ENCODE peak calls at places on chromosomes 1 and 21, in six cellular contexts. U, M, J, B, A and O are unnamed samples.

GRCh38 chr1:157040802-157041201 is 4.7 kb downstream of the ARHGEF11 start:
- DNase-seq in U (no peak), M (peak; percentile 66), J (no peak), B (no peak), A (no peak), O (no peak)

GRCh38 chr1:94339229-94339927 is 78.8 kb upstream of the ABCD3 start:
- DNase-seq in U (no peak), M (no peak), J (no peak), B (no peak), A (no peak), O (no peak)

GRCh38 chr1:56202743-56203142 is 376.6 kb downstream of the PLPP3 start:
- DNase-seq in U (no peak), M (no peak), J (no peak), B (no peak), A (no peak), O (no peak)

GRCh38 chr1:183776731-183777130 is 28.2 kb upstream of the RGL1 start:
- DNase-seq in U (no peak), M (peak; percentile 65), J (no peak), B (no peak), A (no peak), O (no peak)

GRCh38 chr1:206851611-206852010 is 13.8 kb upstream of the IL20 start:
- DNase-seq in U (no peak), M (peak; percentile 53), J (no peak), B (no peak), A (no peak), O (no peak)

GRCh38 chr1:23352096-23352695 is 8.1 kb upstream of the HNRNPR start:
- DNase-seq in U (no peak), M (no peak), J (no peak), B (no peak), A (no peak), O (no peak)

GRCh38 chr1:31064685-31065309 is 720 bp downstream of the PUM1 start:
- DNase-seq in U (peak; percentile 20), M (peak; percentile 44), J (no peak), B (no peak), A (peak; percentile 20), O (peak; percentile 36)

GRCh38 chr1:89953072-89953626 is 41.8 kb upstream of the ZNF326 start:
- DNase-seq in U (peak; percentile 24), M (peak; percentile 77), J (peak; percentile 36), B (peak; percentile 83), A (peak; percentile 17), O (peak; percentile 75)

GRCh38 chr21:37642493-37642892 is 273.8 kb downstream of the KCNJ6 start:
- DNase-seq in U (peak; percentile 3), M (no peak), J (no peak), B (no peak), A (no peak), O (peak; percentile 19)

GRCh38 chr21:46425566-46425965 is 33.1 kb upstream of the DIP2A start:
- DNase-seq in U (peak; percentile 64), M (no peak), J (no peak), B (no peak), A (no peak), O (no peak)

GRCh38 chr1:109484519-109484975 is 842 bp downstream of the ATXN7L2 start:
- DNase-seq in U (no peak), M (no peak), J (no peak), B (no peak), A (no peak), O (no peak)

GRCh38 chr21:41557884-41558283 is 49.9 kb upstream of the TMPRSS2 start:
- DNase-seq in U (no peak), M (no peak), J (no peak), B (no peak), A (peak; percentile 25), O (no peak)

GRCh38 chr1:30043256-30043655 is 680.1 kb downstream of the MATN1 start:
- DNase-seq in U (no peak), M (no peak), J (no peak), B (no peak), A (no peak), O (no peak)

GRCh38 chr1:6805004-6805416 is 19.8 kb downstream of the CAMTA1 start:
- DNase-seq in U (no peak), M (no peak), J (no peak), B (no peak), A (no peak), O (no peak)

GRCh38 chr21:46561448-46562095 is 43.3 kb downstream of the S100B start:
- DNase-seq in U (no peak), M (no peak), J (no peak), B (no peak), A (no peak), O (no peak)

GRCh38 chr1:39332291-39332690 is 127.8 kb downstream of the MACF1 start:
- DNase-seq in U (no peak), M (peak; percentile 4), J (no peak), B (no peak), A (no peak), O (no peak)

GRCh38 chr1:198934901-198935301 is 296.1 kb downstream of the PTPRC start:
- DNase-seq in U (peak; percentile 46), M (no peak), J (no peak), B (peak; percentile 18), A (no peak), O (no peak)

GRCh38 chr1:58883037-58883887 is 99.4 kb upstream of the JUN start:
- DNase-seq in U (no peak), M (peak; percentile 97), J (peak; percentile 85), B (peak; percentile 87), A (peak; percentile 80), O (peak; percentile 33)

GRCh38 chr1:20008391-20008841 is 29.0 kb upstream of the PLA2G2A start:
- DNase-seq in U (no peak), M (peak; percentile 2), J (no peak), B (no peak), A (peak; percentile 45), O (no peak)

GRCh38 chr1:23916209-23917131 is 3.3 kb upstream of the CNR2 start:
- DNase-seq in U (peak; percentile 39), M (peak; percentile 68), J (peak; percentile 80), B (peak; percentile 74), A (peak; percentile 63), O (peak; percentile 78)

GRCh38 chr1:25096307-25097150 is 135.8 kb downstream of the SYF2 start:
- DNase-seq in U (no peak), M (no peak), J (no peak), B (no peak), A (no peak), O (no peak)

GRCh38 chr1:6700853-6701436 is 671 bp downstream of the DNAJC11 start:
- DNase-seq in U (no peak), M (no peak), J (no peak), B (no peak), A (no peak), O (no peak)

GRCh38 chr1:65773391-65773790 is 19.3 kb upstream of the PDE4B start:
- DNase-seq in U (no peak), M (no peak), J (no peak), B (no peak), A (no peak), O (no peak)

GRCh38 chr1:107670397-107670796 is 294.6 kb downstream of the VAV3 start:
- DNase-seq in U (no peak), M (no peak), J (no peak), B (no peak), A (no peak), O (no peak)

GRCh38 chr1:72197786-72198185 is 84.6 kb downstream of the NEGR1 start:
- DNase-seq in U (no peak), M (no peak), J (no peak), B (no peak), A (no peak), O (no peak)

GRCh38 chr1:93033029-93033428 is 46.1 kb upstream of the MTF2 start:
- DNase-seq in U (no peak), M (no peak), J (no peak), B (no peak), A (no peak), O (no peak)

GRCh38 chr1:11907275-11908138 is 18.7 kb downstream of the KIAA2013 start:
- DNase-seq in U (peak; percentile 70), M (peak; percentile 97), J (peak; percentile 92), B (peak; percentile 88), A (peak; percentile 93), O (peak; percentile 93)
- TF ChIP-seq CTCF in U (peak; percentile 65), M (peak; percentile 59), J (peak; percentile 74), B (peak; percentile 46), A (peak; percentile 99), O (peak; percentile 85)

GRCh38 chr21:43749686-43750262 is 26.3 kb downstream of the CSTB start:
- DNase-seq in U (no peak), M (no peak), J (no peak), B (no peak), A (no peak), O (no peak)

GRCh38 chr21:43752758-43753438 is 23.2 kb downstream of the CSTB start:
- DNase-seq in U (no peak), M (peak; percentile 36), J (no peak), B (no peak), A (no peak), O (no peak)

GRCh38 chr21:43750339-43751033 is 25.6 kb downstream of the CSTB start:
- DNase-seq in U (no peak), M (no peak), J (no peak), B (no peak), A (no peak), O (no peak)

GRCh38 chr21:43753439-43753799 is 22.7 kb downstream of the CSTB start:
- DNase-seq in U (no peak), M (no peak), J (no peak), B (no peak), A (no peak), O (no peak)

DNA sequence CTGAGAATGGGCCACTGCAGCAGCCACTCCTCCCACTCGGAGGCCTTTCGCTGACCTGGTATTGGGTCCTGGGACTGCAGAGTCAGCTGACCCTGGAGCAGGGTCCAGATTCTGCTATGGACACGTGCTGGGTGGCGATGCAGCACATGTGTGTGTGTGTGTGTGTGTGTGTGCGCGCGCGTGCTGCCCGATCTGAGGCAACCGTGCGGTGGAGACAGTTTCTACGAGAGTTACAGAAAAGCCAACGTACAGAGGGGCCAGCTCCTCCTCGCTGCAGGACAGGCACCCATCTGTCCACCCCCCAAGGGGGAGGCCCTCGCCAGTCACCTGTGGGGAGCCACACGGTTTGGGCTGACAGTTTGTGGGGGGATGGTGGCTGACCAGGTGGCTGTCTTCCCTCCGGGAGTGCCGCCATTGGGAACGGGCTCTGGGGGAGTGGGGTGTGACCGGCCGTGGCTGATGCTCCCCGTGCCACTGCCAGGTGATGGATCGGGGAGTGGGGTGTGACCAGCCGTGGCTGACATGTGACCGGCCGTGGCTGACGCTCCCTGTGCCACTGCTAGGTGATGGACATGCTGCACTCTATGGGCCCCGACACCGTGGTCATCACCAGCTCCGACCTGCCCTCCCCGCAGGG is 24.0 kb downstream of the CSTB start:
- DNase-seq in U (no peak), M (no peak), J (no peak), B (no peak), A (no peak), O (no peak)
- H3K36me3 ChIP-seq in U (peaks cover 19% of the 10 kb centered on the region), M (peaks cover 38% of the 10 kb centered on the region), J (peaks cover 63% of the 10 kb centered on the region), B (no peaks in the 10 kb centered on the region), A (no peaks in the 10 kb centered on the region), O (peaks cover 67% of the 10 kb centered on the region)

DNA sequence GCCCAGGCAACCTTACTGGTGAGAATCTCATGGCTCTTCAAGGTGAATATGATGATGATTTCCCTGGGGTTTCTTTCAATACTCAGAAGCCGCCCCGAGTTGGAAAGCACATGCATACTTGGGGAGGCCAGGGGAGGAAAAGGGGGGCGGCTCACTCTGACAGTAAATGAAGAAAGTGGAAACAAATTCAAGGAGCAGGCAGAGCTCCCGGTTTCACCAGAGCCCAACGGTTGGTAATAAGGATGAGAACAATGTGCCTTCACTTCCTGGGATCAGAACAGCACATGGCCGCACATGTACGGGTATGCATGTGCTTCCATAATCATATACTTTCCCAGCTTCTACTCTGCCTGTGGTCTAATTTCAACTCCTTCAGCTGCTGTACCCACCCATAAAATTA is 3.8 kb upstream of the ARHGEF2 start:
- DNase-seq in U (no peak), M (no peak), J (no peak), B (no peak), A (no peak), O (no peak)
- H3K4me1 ChIP-seq in U (peaks cover 55% of the 10 kb centered on the region), M (peaks cover 33% of the 10 kb centered on the region), J (peaks cover 62% of the 10 kb centered on the region), B (peaks cover 44% of the 10 kb centered on the region), A (peaks cover 30% of the 10 kb centered on the region), O (peaks cover 54% of the 10 kb centered on the region)

GRCh38 chr1:51930329-51930728 is 51.8 kb upstream of the NRDC start:
- DNase-seq in U (no peak), M (no peak), J (no peak), B (no peak), A (no peak), O (no peak)
- TF ChIP-seq CTCF in U (no peak), M (no peak), J (no peak), B (no peak), A (no peak), O (no peak)